ENCODE peak calls at places on chromosomes 3 and 15, in nine cellular contexts. One of them, this sample, is unnamed.

GRCh38 chr3:50674349-50675178 is at the start of gene DOCK3:
- DNase-seq in AG04449: no peak
- DNase-seq in MM.1S: peak
- DNase-seq in body of pancreas: peak
- DNase-seq in brain microvascular endothelial cell: no peak
- DNase-seq in cardiac muscle cell: peak
- DNase-seq in hepatocyte: peak
- DNase-seq in lung: no peak
- DNase-seq in PC-3: peak
- DNase-seq in this sample: no peak

GRCh38 chr15:74307827-74308642 is 59.4 kb downstream of the CYP11A1 start:
- DNase-seq in AG04449: no peak
- DNase-seq in MM.1S: peak
- DNase-seq in body of pancreas: peak
- DNase-seq in brain microvascular endothelial cell: peak
- DNase-seq in cardiac muscle cell: peak
- DNase-seq in hepatocyte: peak
- DNase-seq in lung: peak
- DNase-seq in PC-3: peak
- DNase-seq in this sample: peak

GRCh38 chr15:65060641-65061397 is 7.0 kb downstream of the RASL12 start:
- DNase-seq in AG04449: no peak
- DNase-seq in MM.1S: no peak
- DNase-seq in body of pancreas: no peak
- DNase-seq in brain microvascular endothelial cell: no peak
- DNase-seq in cardiac muscle cell: no peak
- DNase-seq in hepatocyte: no peak
- DNase-seq in lung: no peak
- DNase-seq in PC-3: no peak
- DNase-seq in this sample: no peak

GRCh38 chr15:51262468-51262867 is 75.9 kb downstream of the CYP19A1 start:
- DNase-seq in AG04449: no peak
- DNase-seq in MM.1S: no peak
- DNase-seq in body of pancreas: no peak
- DNase-seq in brain microvascular endothelial cell: no peak
- DNase-seq in cardiac muscle cell: no peak
- DNase-seq in hepatocyte: no peak
- DNase-seq in lung: no peak
- DNase-seq in PC-3: no peak
- DNase-seq in this sample: no peak

GRCh38 chr3:56929809-56930615 is 128.3 kb upstream of the ARHGEF3 start:
- DNase-seq in AG04449: no peak
- DNase-seq in MM.1S: no peak
- DNase-seq in body of pancreas: no peak
- DNase-seq in brain microvascular endothelial cell: no peak
- DNase-seq in cardiac muscle cell: no peak
- DNase-seq in hepatocyte: no peak
- DNase-seq in lung: no peak
- DNase-seq in PC-3: peak
- DNase-seq in this sample: no peak

GRCh38 chr3:25854214-25854613 is 64.3 kb downstream of the OXSM start:
- DNase-seq in AG04449: no peak
- DNase-seq in MM.1S: no peak
- DNase-seq in body of pancreas: no peak
- DNase-seq in brain microvascular endothelial cell: no peak
- DNase-seq in cardiac muscle cell: no peak
- DNase-seq in hepatocyte: no peak
- DNase-seq in lung: no peak
- DNase-seq in PC-3: peak
- DNase-seq in this sample: no peak

GRCh38 chr3:117011687-117012250 is 302.2 kb downstream of the TUSC7 start:
- DNase-seq in AG04449: no peak
- DNase-seq in MM.1S: no peak
- DNase-seq in body of pancreas: no peak
- DNase-seq in brain microvascular endothelial cell: no peak
- DNase-seq in cardiac muscle cell: no peak
- DNase-seq in hepatocyte: no peak
- DNase-seq in lung: no peak
- DNase-seq in PC-3: no peak
- DNase-seq in this sample: peak

GRCh38 chr3:190424478-190425439 is 24.9 kb downstream of the TMEM207 start:
- DNase-seq in AG04449: no peak
- DNase-seq in MM.1S: peak
- DNase-seq in body of pancreas: peak
- DNase-seq in brain microvascular endothelial cell: peak
- DNase-seq in cardiac muscle cell: peak
- DNase-seq in hepatocyte: peak
- DNase-seq in lung: peak
- DNase-seq in PC-3: peak
- DNase-seq in this sample: peak

GRCh38 chr3:176941674-176942073 is 255.6 kb downstream of the TBL1XR1 start:
- DNase-seq in AG04449: no peak
- DNase-seq in MM.1S: no peak
- DNase-seq in body of pancreas: no peak
- DNase-seq in brain microvascular endothelial cell: no peak
- DNase-seq in cardiac muscle cell: no peak
- DNase-seq in hepatocyte: no peak
- DNase-seq in lung: no peak
- DNase-seq in PC-3: no peak
- DNase-seq in this sample: peak

GRCh38 chr3:72768976-72769375 is 79.3 kb downstream of the SHQ1 start:
- DNase-seq in AG04449: no peak
- DNase-seq in MM.1S: no peak
- DNase-seq in body of pancreas: no peak
- DNase-seq in brain microvascular endothelial cell: no peak
- DNase-seq in cardiac muscle cell: no peak
- DNase-seq in hepatocyte: no peak
- DNase-seq in lung: no peak
- DNase-seq in PC-3: no peak
- DNase-seq in this sample: no peak

GRCh38 chr3:139668332-139668731 is 9.4 kb downstream of the NMNAT3 start:
- DNase-seq in AG04449: no peak
- DNase-seq in MM.1S: no peak
- DNase-seq in body of pancreas: no peak
- DNase-seq in brain microvascular endothelial cell: no peak
- DNase-seq in cardiac muscle cell: no peak
- DNase-seq in hepatocyte: no peak
- DNase-seq in lung: no peak
- DNase-seq in PC-3: no peak
- DNase-seq in this sample: no peak

GRCh38 chr3:99911433-99911832 is 93.8 kb downstream of the CMSS1 start:
- DNase-seq in AG04449: no peak
- DNase-seq in MM.1S: no peak
- DNase-seq in body of pancreas: no peak
- DNase-seq in brain microvascular endothelial cell: no peak
- DNase-seq in cardiac muscle cell: no peak
- DNase-seq in hepatocyte: no peak
- DNase-seq in lung: no peak
- DNase-seq in PC-3: no peak
- DNase-seq in this sample: no peak

GRCh38 chr3:196513697-196514349 is 1.3 kb downstream of the SMCO1 start:
- DNase-seq in AG04449: no peak
- DNase-seq in MM.1S: no peak
- DNase-seq in body of pancreas: no peak
- DNase-seq in brain microvascular endothelial cell: peak
- DNase-seq in cardiac muscle cell: no peak
- DNase-seq in hepatocyte: no peak
- DNase-seq in lung: no peak
- DNase-seq in PC-3: peak
- DNase-seq in this sample: no peak

GRCh38 chr15:96367436-96368200 is 37.1 kb downstream of the NR2F2 start:
- DNase-seq in AG04449: no peak
- DNase-seq in MM.1S: no peak
- DNase-seq in body of pancreas: no peak
- DNase-seq in brain microvascular endothelial cell: no peak
- DNase-seq in cardiac muscle cell: no peak
- DNase-seq in hepatocyte: no peak
- DNase-seq in lung: no peak
- DNase-seq in PC-3: no peak
- DNase-seq in this sample: no peak

GRCh38 chr3:57160046-57160730 is 5.0 kb downstream of the IL17RD start:
- DNase-seq in AG04449: no peak
- DNase-seq in MM.1S: no peak
- DNase-seq in body of pancreas: no peak
- DNase-seq in brain microvascular endothelial cell: no peak
- DNase-seq in cardiac muscle cell: no peak
- DNase-seq in hepatocyte: no peak
- DNase-seq in lung: no peak
- DNase-seq in PC-3: no peak
- DNase-seq in this sample: no peak

DNA sequence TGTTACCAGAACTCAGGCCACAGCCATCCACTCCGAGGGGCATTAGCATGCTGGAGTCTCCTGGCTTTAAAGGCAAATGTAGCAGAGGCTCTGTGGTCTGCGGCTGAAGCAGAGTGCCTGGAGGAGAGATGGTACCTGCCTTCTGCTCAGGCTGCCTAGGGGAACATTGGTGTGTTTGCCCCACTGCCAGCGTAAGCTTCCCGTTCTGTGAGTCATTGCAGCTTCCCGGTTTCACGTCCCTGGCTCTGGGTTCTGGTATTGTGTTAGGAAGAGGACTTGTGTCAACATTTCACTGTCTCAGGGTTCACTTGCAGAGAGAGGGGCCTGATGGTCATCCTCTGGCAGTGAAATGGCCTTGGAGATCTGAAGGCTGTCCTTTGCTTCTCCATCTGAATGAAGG is 1.8 kb downstream of the GASK1A start:
- DNase-seq in AG04449: no peak
- DNase-seq in MM.1S: no peak
- DNase-seq in body of pancreas: no peak
- DNase-seq in brain microvascular endothelial cell: no peak
- DNase-seq in cardiac muscle cell: no peak
- DNase-seq in hepatocyte: no peak
- DNase-seq in lung: no peak
- DNase-seq in PC-3: peak
- DNase-seq in this sample: no peak
- H3K4me3 ChIP-seq in AG04449: no peak
- H3K4me3 ChIP-seq in MM.1S: no peak
- H3K4me3 ChIP-seq in body of pancreas: no peak
- H3K4me3 ChIP-seq in brain microvascular endothelial cell: no peak
- H3K4me3 ChIP-seq in cardiac muscle cell: no peak
- H3K4me3 ChIP-seq in hepatocyte: no peak
- H3K4me3 ChIP-seq in lung: no peak
- H3K4me3 ChIP-seq in PC-3: no peak
- H3K4me3 ChIP-seq in this sample: no peak

DNA sequence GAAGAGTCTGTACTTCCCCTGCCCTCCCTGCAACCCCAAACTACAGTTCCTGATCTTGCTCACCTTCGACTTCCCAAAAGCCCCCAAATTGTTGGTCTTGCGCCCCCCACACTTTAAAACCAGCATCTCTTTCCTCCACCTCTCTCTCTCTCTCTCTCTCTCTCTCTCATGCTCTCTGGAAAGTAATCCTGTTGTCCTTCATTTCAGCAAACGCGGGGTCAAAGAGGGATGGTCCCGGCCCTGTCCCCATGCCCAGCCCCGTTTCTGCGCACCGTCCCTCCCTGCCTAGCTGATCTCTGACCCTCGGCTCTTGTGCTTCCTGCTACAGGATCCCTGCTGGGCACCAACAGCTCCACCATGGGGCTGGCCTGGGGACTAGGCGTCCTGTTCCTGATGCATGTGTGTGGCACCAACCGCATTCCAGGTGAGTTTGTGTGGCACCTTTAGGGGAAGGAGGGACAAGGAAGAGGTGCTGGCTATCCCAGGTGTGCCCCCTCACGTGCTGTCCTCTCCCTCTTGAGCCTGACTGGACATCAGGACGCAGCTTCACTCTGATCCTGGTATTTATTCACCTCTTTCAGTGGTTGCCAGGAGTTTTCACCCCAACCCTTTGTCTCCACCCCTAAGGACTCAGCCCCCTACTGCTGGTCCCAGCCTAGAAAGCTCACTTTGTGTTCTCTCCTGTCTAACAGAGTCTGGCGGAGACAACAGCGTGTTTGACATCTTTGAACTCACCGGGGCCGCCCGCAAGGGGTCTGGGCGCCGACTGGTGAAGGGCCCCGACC is 814 bp downstream of the THBS1 start:
- DNase-seq in AG04449: peak
- DNase-seq in MM.1S: peak
- DNase-seq in body of pancreas: peak
- DNase-seq in brain microvascular endothelial cell: no peak
- DNase-seq in cardiac muscle cell: peak
- DNase-seq in hepatocyte: peak
- DNase-seq in lung: peak
- DNase-seq in PC-3: peak
- DNase-seq in this sample: no peak
- H3K4me3 ChIP-seq in AG04449: peak
- H3K4me3 ChIP-seq in MM.1S: no peak
- H3K4me3 ChIP-seq in body of pancreas: no peak
- H3K4me3 ChIP-seq in brain microvascular endothelial cell: peak
- H3K4me3 ChIP-seq in cardiac muscle cell: peak
- H3K4me3 ChIP-seq in hepatocyte: peak
- H3K4me3 ChIP-seq in lung: peak
- H3K4me3 ChIP-seq in PC-3: peak
- H3K4me3 ChIP-seq in this sample: peak

DNA sequence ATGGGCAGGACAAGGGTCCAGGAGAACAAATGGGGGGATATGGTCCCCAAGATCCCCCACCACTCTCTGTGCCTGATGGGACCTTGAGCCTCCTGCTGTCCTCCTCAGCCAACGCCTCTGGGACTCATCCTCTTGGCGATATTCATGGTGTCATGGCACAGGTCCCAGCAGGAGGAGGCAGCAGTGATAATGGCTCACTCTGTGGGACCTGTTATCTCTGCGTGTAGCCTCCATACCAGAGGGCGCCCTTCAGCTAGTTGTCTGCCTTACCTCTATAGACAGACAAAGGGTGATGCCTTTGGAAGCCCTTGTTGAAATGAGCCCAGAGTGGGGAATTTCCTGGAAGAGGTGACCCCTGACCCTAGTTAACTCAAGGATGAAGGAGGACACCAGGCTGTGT is 7.4 kb downstream of the ZBTB47 start:
- DNase-seq in AG04449: no peak
- DNase-seq in MM.1S: no peak
- DNase-seq in body of pancreas: no peak
- DNase-seq in brain microvascular endothelial cell: no peak
- DNase-seq in cardiac muscle cell: no peak
- DNase-seq in hepatocyte: no peak
- DNase-seq in lung: no peak
- DNase-seq in PC-3: no peak
- DNase-seq in this sample: no peak
- H3K4me3 ChIP-seq in AG04449: no peak
- H3K4me3 ChIP-seq in MM.1S: no peak
- H3K4me3 ChIP-seq in body of pancreas: no peak
- H3K4me3 ChIP-seq in brain microvascular endothelial cell: no peak
- H3K4me3 ChIP-seq in cardiac muscle cell: no peak
- H3K4me3 ChIP-seq in hepatocyte: no peak
- H3K4me3 ChIP-seq in lung: no peak
- H3K4me3 ChIP-seq in PC-3: no peak
- H3K4me3 ChIP-seq in this sample: no peak

DNA sequence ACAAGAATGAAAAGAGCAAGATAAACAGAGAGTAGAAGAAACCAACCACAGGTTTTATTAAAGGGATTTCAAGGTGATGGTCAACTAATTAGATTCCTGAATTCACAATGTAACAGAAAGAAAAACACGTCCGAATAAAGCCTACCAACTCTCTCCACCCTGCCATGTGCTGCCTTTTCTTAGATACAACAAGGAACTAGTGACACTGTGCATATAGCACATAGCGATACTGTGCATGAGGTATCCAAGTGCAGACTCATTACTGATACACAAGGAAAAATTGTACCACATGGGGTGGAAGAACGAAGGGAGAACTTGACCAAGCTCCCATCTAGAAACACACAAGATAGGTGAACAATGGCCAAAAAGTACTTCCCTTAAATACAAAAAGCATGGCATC is 154.6 kb downstream of the MAGI1 start:
- DNase-seq in AG04449: no peak
- DNase-seq in MM.1S: no peak
- DNase-seq in body of pancreas: no peak
- DNase-seq in brain microvascular endothelial cell: no peak
- DNase-seq in cardiac muscle cell: no peak
- DNase-seq in hepatocyte: no peak
- DNase-seq in lung: no peak
- DNase-seq in PC-3: no peak
- DNase-seq in this sample: no peak
- H3K4me3 ChIP-seq in AG04449: no peak
- H3K4me3 ChIP-seq in MM.1S: no peak
- H3K4me3 ChIP-seq in body of pancreas: no peak
- H3K4me3 ChIP-seq in brain microvascular endothelial cell: no peak
- H3K4me3 ChIP-seq in cardiac muscle cell: no peak
- H3K4me3 ChIP-seq in hepatocyte: no peak
- H3K4me3 ChIP-seq in lung: no peak
- H3K4me3 ChIP-seq in PC-3: peak
- H3K4me3 ChIP-seq in this sample: no peak